ENCODE peak calls at places on chromosomes 13 and 19, in five cellular contexts. K is AG04449, Y is Kasumi-1, C is epithelial cell of prostate, U is Caco-2. L is an unnamed sample.

GRCh38 chr13:100125946-100126345 is 37.1 kb downstream of the PCCA start:
- DNase-seq in C (no peak), U (no peak), Y (no peak), K (no peak), L (no peak)

GRCh38 chr13:40762849-40763248 is 8.1 kb downstream of the MRPS31 start:
- DNase-seq in C (no peak), U (no peak), K (no peak), Y (no peak), L (no peak)

GRCh38 chr13:114161644-114162532 is 17.2 kb upstream of the CFAP97D2 start:
- DNase-seq in Y (peak), C (no peak), K (no peak), U (peak), L (peak)

GRCh38 chr13:41384749-41385503 is 72.4 kb upstream of the RGCC start:
- DNase-seq in Y (peak), U (no peak), K (no peak), C (no peak), L (no peak)

GRCh38 chr19:8877854-8878705 is 45.9 kb downstream of the MBD3L1 start:
- DNase-seq in K (no peak), C (no peak), Y (no peak), U (no peak), L (no peak)

GRCh38 chr13:68850160-68850559 is 1257.5 kb upstream of the ATXN8OS start:
- DNase-seq in K (no peak), C (no peak), U (no peak), Y (no peak), L (no peak)

GRCh38 chr19:36973844-36974195 is 57.7 kb downstream of the ZNF568 start:
- DNase-seq in K (no peak), Y (no peak), U (no peak), C (no peak), L (no peak)

GRCh38 chr19:39059302-39059701 is 24.9 kb upstream of the ACP7 start:
- DNase-seq in Y (no peak), K (no peak), U (no peak), C (no peak), L (no peak)

GRCh38 chr13:99863789-99864626 is 107.6 kb downstream of the ZIC5 start:
- DNase-seq in U (no peak), C (no peak), K (no peak), Y (no peak), L (no peak)

GRCh38 chr13:31005066-31005465 is 72.6 kb downstream of the TEX26 start:
- DNase-seq in C (no peak), U (no peak), Y (no peak), K (no peak), L (no peak)

GRCh38 chr13:92573467-92574057 is 653.0 kb upstream of the GPC6 start:
- DNase-seq in K (no peak), Y (no peak), U (no peak), C (no peak), L (peak)

L was measured in HuH-7.